ENCODE peak calls at places on chromosome 21, in four cellular contexts. K is GM10248, U is kidney epithelial cell, T is fibroblast of mammary gland. X is an unnamed sample.

GRCh38 chr21:36891692-36892091 is 74.8 kb downstream of the HLCS start:
- DNase-seq in K (no peak), U (no peak), T (no peak), X (no peak)

GRCh38 chr21:16084776-16085364 is 355.1 kb downstream of the USP25 start:
- DNase-seq in K (no peak), U (no peak), T (peak), X (peak)

GRCh38 chr21:44593598-44594405 is 1.5 kb upstream of the KRTAP10-6 start:
- DNase-seq in K (no peak), U (no peak), T (no peak), X (no peak)

GRCh38 chr21:34983680-34984086 is 65.4 kb downstream of the RUNX1 start:
- DNase-seq in K (peak), U (no peak), T (peak), X (peak)

GRCh38 chr21:33936221-33937038 is 20.8 kb upstream of the ATP5PO start:
- DNase-seq in K (no peak), U (no peak), T (peak), X (no peak)

GRCh38 chr21:34967509-34968289 is 81.4 kb downstream of the RUNX1 start:
- DNase-seq in K (peak), U (no peak), T (peak), X (peak)

GRCh38 chr21:46000731-46001641 is 19.4 kb downstream of the COL6A1 start:
- DNase-seq in K (no peak), U (no peak), T (peak), X (no peak)

GRCh38 chr21:31198575-31198974 is 145.5 kb downstream of the TIAM1 start:
- DNase-seq in K (peak), U (no peak), T (peak), X (peak)

GRCh38 chr21:45162809-45163208 is 88.4 kb downstream of the ADARB1 start:
- DNase-seq in K (no peak), U (no peak), T (no peak), X (no peak)

GRCh38 chr21:45372732-45373355 is 32.1 kb upstream of the COL18A1 start:
- DNase-seq in K (no peak), U (peak), T (no peak), X (peak)

GRCh38 chr21:29190920-29191319 is 60.5 kb downstream of the MAP3K7CL start:
- DNase-seq in K (no peak), U (no peak), T (peak), X (peak)

GRCh38 chr21:28632718-28633408 is 359.8 kb downstream of the LTN1 start:
- DNase-seq in K (no peak), U (no peak), T (peak), X (peak)

GRCh38 chr21:14479387-14479786 is 66.7 kb downstream of the SAMSN1 start:
- DNase-seq in K (no peak), U (no peak), T (no peak), X (no peak)

GRCh38 chr21:35026617-35027557 is 22.2 kb downstream of the RUNX1 start:
- DNase-seq in K (peak), U (no peak), T (no peak), X (no peak)

GRCh38 chr21:28959367-28960099 is 33.1 kb downstream of the LTN1 start:
- DNase-seq in K (no peak), U (peak), T (peak), X (peak)

GRCh38 chr21:38505654-38506523 is 7.6 kb upstream of the ERG start:
- DNase-seq in K (peak), U (no peak), T (peak), X (peak)

GRCh38 chr21:35236090-35236489 is 187.0 kb upstream of the RUNX1 start:
- DNase-seq in K (peak), U (no peak), T (no peak), X (no peak)

GRCh38 chr21:40901690-40902089 is 54.7 kb upstream of the DSCAM start:
- DNase-seq in K (no peak), U (no peak), T (no peak), X (no peak)

GRCh38 chr21:31624961-31625491 is 34.5 kb upstream of the SOD1 start:
- DNase-seq in K (no peak), U (no peak), T (no peak), X (no peak)

GRCh38 chr21:29777155-29777554 is 162.6 kb downstream of the GRIK1 start:
- DNase-seq in K (no peak), U (no peak), T (no peak), X (no peak)

GRCh38 chr21:35400233-35400939 is 351.3 kb upstream of the RUNX1 start:
- DNase-seq in K (peak), U (peak), T (peak), X (peak)

GRCh38 chr21:44927587-44928461 is 7.1 kb upstream of the ITGB2 start:
- DNase-seq in K (peak), U (peak), T (peak), X (peak)

GRCh38 chr21:27772816-27773215 is 805.9 kb upstream of the ADAMTS5 start:
- DNase-seq in K (no peak), U (no peak), T (peak), X (no peak)

GRCh38 chr21:17051054-17051453 is 461.8 kb upstream of the CXADR start:
- DNase-seq in K (no peak), U (no peak), T (peak), X (no peak)

GRCh38 chr21:45351061-45351460 is 53.9 kb upstream of the COL18A1 start:
- DNase-seq in K (no peak), U (no peak), T (no peak), X (no peak)

GRCh38 chr21:46392921-46393320 is 65.8 kb upstream of the DIP2A start:
- DNase-seq in K (no peak), U (no peak), T (peak), X (no peak)

GRCh38 chr21:44866780-44867179 is 6.7 kb downstream of the PTTG1IP start:
- DNase-seq in K (no peak), U (no peak), T (peak), X (no peak)

GRCh38 chr21:34845521-34846213 is 176.9 kb downstream of the CLIC6 start:
- DNase-seq in K (peak), U (peak), T (peak), X (peak)

GRCh38 chr21:16194851-16195251 is 465.1 kb downstream of the USP25 start:
- DNase-seq in K (no peak), U (no peak), T (peak), X (peak)

GRCh38 chr21:33411949-33412430 is 8.8 kb downstream of the IFNGR2 start:
- DNase-seq in K (no peak), U (no peak), T (no peak), X (no peak)

GRCh38 chr21:44527156-44527982 is 12.6 kb downstream of the KRTAP10-1 start:
- DNase-seq in K (no peak), U (no peak), T (no peak), X (no peak)

GRCh38 chr21:40846566-40847411 is at the start of gene DSCAM:
- DNase-seq in K (no peak), U (no peak), T (no peak), X (no peak)

GRCh38 chr21:27132270-27132669 is 165.4 kb upstream of the ADAMTS5 start:
- DNase-seq in K (no peak), U (peak), T (peak), X (no peak)

DNA sequence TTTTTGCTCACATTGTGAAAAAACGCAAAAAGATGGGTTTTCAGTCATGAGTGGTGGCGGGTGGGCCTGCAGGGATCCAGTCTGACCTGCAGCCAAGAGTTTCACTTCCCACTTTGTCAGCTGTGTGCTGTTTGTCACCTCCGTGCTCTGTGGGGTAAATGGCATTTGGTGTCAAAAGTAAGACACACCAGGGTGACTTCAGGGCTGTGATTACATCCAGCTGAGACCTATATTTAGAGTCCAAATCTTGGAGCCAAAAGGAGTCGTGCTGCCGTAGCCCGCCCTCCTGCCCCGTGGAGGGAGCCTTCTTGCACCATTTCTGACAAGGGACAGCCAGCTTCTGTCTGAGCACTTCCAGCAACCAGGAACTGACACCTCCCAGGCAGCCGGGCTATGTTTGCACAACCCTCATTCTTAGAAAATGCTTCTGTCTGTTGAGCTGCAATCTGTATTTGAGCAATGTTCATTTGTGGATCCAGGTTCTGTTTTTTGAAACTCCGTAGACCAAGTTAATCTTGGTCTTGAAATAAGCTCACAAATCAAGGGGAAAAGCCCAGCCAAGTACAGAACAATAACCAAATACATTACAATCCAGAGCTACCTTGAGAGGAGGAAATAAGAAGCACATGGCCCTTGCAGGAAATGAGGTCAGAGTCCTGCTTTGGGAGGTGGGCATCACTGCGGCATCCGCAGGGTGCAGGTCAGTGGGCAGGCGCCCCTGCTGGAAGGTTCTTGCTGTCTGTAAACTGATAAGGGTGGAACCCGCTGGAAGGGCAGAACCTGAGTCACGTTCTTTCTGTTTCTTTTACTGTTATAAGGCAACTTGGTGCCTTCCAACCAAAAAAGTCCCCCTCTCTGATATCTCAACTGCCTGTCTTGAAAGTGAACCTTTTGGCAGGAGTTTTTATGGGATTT is 14.4 kb downstream of the ABCG1 start:
- DNase-seq in K (peak), U (no peak), T (peak), X (no peak)
- TF ChIP-seq CTCF in K (no peak), U (peak), T (peak), X (no peak)

GRCh38 chr21:42073140-42074099 is 2.3 kb downstream of the UMODL1 start:
- DNase-seq in K (no peak), U (no peak), T (no peak), X (no peak)

GRCh38 chr21:42079939-42080787 is 9.0 kb downstream of the UMODL1 start:
- DNase-seq in K (no peak), U (no peak), T (peak), X (no peak)

GRCh38 chr21:42071146-42071737 is at the start of gene UMODL1:
- DNase-seq in K (no peak), U (no peak), T (no peak), X (no peak)

GRCh38 chr21:42079008-42079938 is 8.2 kb downstream of the UMODL1 start:
- DNase-seq in K (no peak), U (no peak), T (no peak), X (peak)

GRCh38 chr21:42075686-42076471 is 4.8 kb downstream of the UMODL1 start:
- DNase-seq in K (no peak), U (no peak), T (no peak), X (no peak)
- TF ChIP-seq CTCF in K (no peak), U (no peak), T (no peak), X (no peak)

DNA sequence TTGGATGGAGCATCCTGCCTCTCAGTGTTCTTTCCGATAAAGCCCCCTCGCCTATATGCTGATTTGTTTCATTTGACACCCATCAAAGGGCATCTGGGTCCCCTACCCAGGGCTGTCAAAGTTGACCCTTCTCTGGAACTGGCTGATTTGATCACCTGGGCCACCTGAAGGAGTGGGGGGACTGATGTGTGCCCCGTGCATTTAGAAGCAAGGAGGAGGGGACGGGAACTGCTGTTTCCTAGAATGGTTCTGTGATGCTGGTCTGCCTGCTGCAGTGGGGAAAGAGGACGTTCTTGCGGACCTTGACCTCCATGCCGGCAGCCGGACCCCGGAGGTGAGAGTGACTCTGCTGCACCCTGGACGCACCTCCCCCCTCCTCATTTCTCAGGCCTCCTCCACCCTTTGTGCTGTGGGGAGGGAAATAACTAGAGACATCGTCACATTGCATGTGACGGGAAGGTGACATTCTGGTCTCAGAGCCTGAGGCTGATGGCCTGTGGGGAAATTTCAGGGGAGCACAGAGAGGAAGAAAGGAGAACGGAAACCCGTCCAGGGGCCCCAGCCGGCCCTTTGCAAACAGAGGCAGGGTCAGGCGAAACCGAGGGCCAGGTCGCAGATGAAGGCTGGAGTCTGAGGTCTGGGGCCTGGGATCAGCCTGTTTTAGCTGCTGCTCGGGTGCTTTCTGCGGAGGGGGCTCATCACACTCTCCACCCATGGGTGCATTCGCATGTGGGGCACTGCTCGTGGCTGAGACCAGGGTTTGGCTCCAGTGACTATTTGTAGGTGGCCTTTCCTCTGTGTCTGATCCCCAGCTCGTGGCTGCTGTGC is 25.7 kb downstream of the CRYAA start:
- DNase-seq in K (peak), U (no peak), T (no peak), X (no peak)
- TF ChIP-seq CTCF in K (no peak), U (no peak), T (no peak), X (no peak)

DNA sequence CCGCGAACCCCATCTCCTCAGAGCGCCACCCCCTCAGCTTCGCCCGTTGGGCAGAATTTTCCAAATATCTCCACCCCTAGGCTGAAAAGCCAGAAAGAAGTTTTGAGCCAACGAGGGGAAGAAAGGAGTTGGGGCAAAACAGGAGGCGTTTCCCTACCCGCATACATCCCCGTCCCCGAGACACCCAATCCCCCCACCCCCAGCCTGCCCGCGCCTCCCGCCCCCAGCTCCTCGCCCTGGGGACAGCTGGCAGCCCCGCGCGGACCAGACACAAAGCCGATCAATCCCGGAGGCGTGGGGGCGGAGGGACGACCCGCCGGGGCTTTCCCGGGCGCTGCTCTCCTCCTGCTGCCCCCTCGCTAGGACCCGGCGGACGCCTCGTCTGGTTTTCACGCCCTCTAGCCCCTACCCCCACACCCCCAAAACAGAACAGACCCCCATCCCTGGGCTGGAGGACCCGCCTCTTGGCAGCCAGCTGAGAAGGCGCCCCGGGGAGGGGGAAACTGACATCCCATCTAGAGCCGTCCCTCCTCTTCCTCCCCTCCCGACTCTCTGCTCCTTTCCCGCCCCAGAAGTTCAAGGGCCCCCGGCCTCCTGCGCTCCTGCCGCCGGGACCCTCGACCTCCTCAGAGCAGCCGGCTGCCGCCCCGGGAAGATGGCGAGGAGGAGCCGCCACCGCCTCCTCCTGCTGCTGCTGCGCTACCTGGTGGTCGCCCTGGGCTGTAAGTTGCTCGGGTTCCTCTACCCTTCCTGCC is at the start of gene JAM2:
- DNase-seq in K (peak), U (no peak), T (no peak), X (peak)
- TF ChIP-seq CTCF in K (peak), U (peak), T (no peak), X (no peak)